ENCODE peak calls at places on chromosomes 5 and 9, in five cellular contexts. One of them, this sample, is unnamed.

GRCh38 chr9:103397868-103398600 is 402.9 kb downstream of the CYLC2 start:
- DNase-seq in fibroblast of pulmonary artery: peak
- DNase-seq in type B pancreatic cell: no peak
- DNase-seq in COR-L47: peak
- DNase-seq in RWPE1: peak
- DNase-seq in this sample: peak

GRCh38 chr5:98713027-98713426 is 60.4 kb upstream of the RGMB start:
- DNase-seq in fibroblast of pulmonary artery: peak
- DNase-seq in type B pancreatic cell: no peak
- DNase-seq in COR-L47: no peak
- DNase-seq in RWPE1: no peak
- DNase-seq in this sample: no peak

GRCh38 chr9:124818431-124819281 is 34.6 kb upstream of the WDR38 start:
- DNase-seq in fibroblast of pulmonary artery: no peak
- DNase-seq in type B pancreatic cell: no peak
- DNase-seq in COR-L47: no peak
- DNase-seq in RWPE1: peak
- DNase-seq in this sample: peak

GRCh38 chr5:91486638-91487037 is 103.5 kb upstream of the ARRDC3 start:
- DNase-seq in fibroblast of pulmonary artery: peak
- DNase-seq in type B pancreatic cell: no peak
- DNase-seq in COR-L47: no peak
- DNase-seq in RWPE1: peak
- DNase-seq in this sample: no peak

GRCh38 chr9:33306037-33306436 is 15.7 kb downstream of the NFX1 start:
- DNase-seq in fibroblast of pulmonary artery: no peak
- DNase-seq in type B pancreatic cell: no peak
- DNase-seq in COR-L47: no peak
- DNase-seq in RWPE1: no peak
- DNase-seq in this sample: no peak

GRCh38 chr5:161483721-161484120 is 62.8 kb downstream of the GABRB2 start:
- DNase-seq in fibroblast of pulmonary artery: no peak
- DNase-seq in type B pancreatic cell: no peak
- DNase-seq in COR-L47: no peak
- DNase-seq in RWPE1: no peak
- DNase-seq in this sample: no peak

GRCh38 chr5:35954175-35954574 is 15.8 kb upstream of the CAPSL start:
- DNase-seq in fibroblast of pulmonary artery: no peak
- DNase-seq in type B pancreatic cell: no peak
- DNase-seq in COR-L47: no peak
- DNase-seq in RWPE1: no peak
- DNase-seq in this sample: no peak

GRCh38 chr9:129023036-129023907 is 4.9 kb downstream of the SH3GLB2 start:
- DNase-seq in fibroblast of pulmonary artery: peak
- DNase-seq in type B pancreatic cell: no peak
- DNase-seq in COR-L47: peak
- DNase-seq in RWPE1: peak
- DNase-seq in this sample: peak

GRCh38 chr5:125826214-125826613 is 597.0 kb upstream of the GRAMD2B start:
- DNase-seq in fibroblast of pulmonary artery: no peak
- DNase-seq in type B pancreatic cell: no peak
- DNase-seq in COR-L47: no peak
- DNase-seq in RWPE1: no peak
- DNase-seq in this sample: no peak

GRCh38 chr5:33513786-33514185 is 73.0 kb downstream of the TARS1 start:
- DNase-seq in fibroblast of pulmonary artery: peak
- DNase-seq in type B pancreatic cell: no peak
- DNase-seq in COR-L47: no peak
- DNase-seq in RWPE1: no peak
- DNase-seq in this sample: no peak

GRCh38 chr9:111287127-111287526 is 42.9 kb downstream of the OR2K2 start:
- DNase-seq in fibroblast of pulmonary artery: peak
- DNase-seq in type B pancreatic cell: no peak
- DNase-seq in COR-L47: no peak
- DNase-seq in RWPE1: peak
- DNase-seq in this sample: no peak

GRCh38 chr5:102713682-102714231 is 41.3 kb upstream of the PAM start:
- DNase-seq in fibroblast of pulmonary artery: peak
- DNase-seq in type B pancreatic cell: no peak
- DNase-seq in COR-L47: no peak
- DNase-seq in RWPE1: no peak
- DNase-seq in this sample: no peak

GRCh38 chr9:36141761-36142160 is 5.2 kb downstream of the GLIPR2 start:
- DNase-seq in fibroblast of pulmonary artery: no peak
- DNase-seq in type B pancreatic cell: no peak
- DNase-seq in COR-L47: no peak
- DNase-seq in RWPE1: no peak
- DNase-seq in this sample: no peak

GRCh38 chr5:124057161-124057814 is 545.3 kb downstream of the CSNK1G3 start:
- DNase-seq in fibroblast of pulmonary artery: no peak
- DNase-seq in type B pancreatic cell: no peak
- DNase-seq in COR-L47: peak
- DNase-seq in RWPE1: peak
- DNase-seq in this sample: peak

GRCh38 chr5:8993031-8993430 is 552.8 kb downstream of the SEMA5A start:
- DNase-seq in fibroblast of pulmonary artery: peak
- DNase-seq in type B pancreatic cell: no peak
- DNase-seq in COR-L47: no peak
- DNase-seq in RWPE1: no peak
- DNase-seq in this sample: no peak

GRCh38 chr5:123819401-123819800 is 307.4 kb downstream of the CSNK1G3 start:
- DNase-seq in fibroblast of pulmonary artery: no peak
- DNase-seq in type B pancreatic cell: no peak
- DNase-seq in COR-L47: no peak
- DNase-seq in RWPE1: no peak
- DNase-seq in this sample: no peak

GRCh38 chr5:58582004-58582403 is 871 bp upstream of the RAB3C start:
- DNase-seq in fibroblast of pulmonary artery: peak
- DNase-seq in type B pancreatic cell: no peak
- DNase-seq in COR-L47: peak
- DNase-seq in RWPE1: peak
- DNase-seq in this sample: no peak

GRCh38 chr5:54761213-54761701 is 224.1 kb downstream of the ESM1 start:
- DNase-seq in fibroblast of pulmonary artery: peak
- DNase-seq in type B pancreatic cell: no peak
- DNase-seq in COR-L47: no peak
- DNase-seq in RWPE1: no peak
- DNase-seq in this sample: no peak

GRCh38 chr9:30943446-30944232 is 1440.8 kb upstream of the ACO1 start:
- DNase-seq in fibroblast of pulmonary artery: no peak
- DNase-seq in type B pancreatic cell: no peak
- DNase-seq in COR-L47: no peak
- DNase-seq in RWPE1: no peak
- DNase-seq in this sample: no peak

GRCh38 chr9:13758876-13759275 is 479.4 kb upstream of the MPDZ start:
- DNase-seq in fibroblast of pulmonary artery: no peak
- DNase-seq in type B pancreatic cell: no peak
- DNase-seq in COR-L47: no peak
- DNase-seq in RWPE1: no peak
- DNase-seq in this sample: no peak

GRCh38 chr5:1938310-1939000 is 55.7 kb upstream of the IRX4 start:
- DNase-seq in fibroblast of pulmonary artery: no peak
- DNase-seq in type B pancreatic cell: no peak
- DNase-seq in COR-L47: no peak
- DNase-seq in RWPE1: no peak
- DNase-seq in this sample: no peak

This sample was measured in NCI-H2029.